ENCODE peak calls at places on chromosomes 1 and 21, in seven cellular contexts. D is GM12865; P is pancreas; J is astrocyte; A is fibroblast of pulmonary artery; Y is CD8-positive, alpha-beta T cell; V is GM23338. F is an unnamed sample.

GRCh38 chr1:32972814-32973428 is 8.3 kb upstream of the RNF19B start:
- DNase-seq in D (no peak), P (peak), J (peak), A (peak), Y (no peak), V (peak), F (no peak)

GRCh38 chr1:75172556-75172955 is 38.4 kb downstream of the LHX8 start:
- DNase-seq in D (no peak), P (no peak), J (no peak), A (no peak), Y (no peak), V (no peak), F (no peak)

GRCh38 chr1:239815074-239815473 is 276.6 kb upstream of the FMN2 start:
- DNase-seq in D (no peak), P (no peak), J (no peak), A (no peak), Y (no peak), V (no peak), F (no peak)

GRCh38 chr1:8870118-8870517 is 8.4 kb downstream of the ENO1 start:
- DNase-seq in D (no peak), P (no peak), J (no peak), A (no peak), Y (no peak), V (no peak), F (no peak)

GRCh38 chr1:21337931-21338567 is 47.8 kb upstream of the ECE1 start:
- DNase-seq in D (no peak), P (peak), J (peak), A (peak), Y (no peak), V (no peak), F (no peak)

GRCh38 chr1:15341634-15342375 is 67.9 kb upstream of the EFHD2 start:
- DNase-seq in D (peak), P (no peak), J (peak), A (peak), Y (no peak), V (no peak), F (no peak)

GRCh38 chr21:25029580-25029979 is 577.7 kb downstream of the MRPL39 start:
- DNase-seq in D (peak), P (no peak), J (no peak), A (no peak), Y (no peak), V (no peak), F (no peak)

GRCh38 chr21:36237441-36237840 is 80.8 kb downstream of the DOP1B start:
- DNase-seq in D (no peak), P (no peak), J (no peak), A (no peak), Y (no peak), V (no peak), F (peak)

GRCh38 chr21:33059319-33059894 is 10.5 kb upstream of the OLIG1 start:
- DNase-seq in D (peak), P (no peak), J (no peak), A (no peak), Y (no peak), V (no peak), F (no peak)

GRCh38 chr1:6519491-6519934 is 28.0 kb upstream of the PLEKHG5 start:
- DNase-seq in D (no peak), P (no peak), J (peak), A (no peak), Y (no peak), V (no peak), F (no peak)

GRCh38 chr1:54542120-54542961 is 5.7 kb upstream of the ACOT11 start:
- DNase-seq in D (peak), P (peak), J (peak), A (peak), Y (peak), V (peak), F (peak)

GRCh38 chr1:7886346-7886745 is 33.5 kb upstream of the UTS2 start:
- DNase-seq in D (no peak), P (no peak), J (peak), A (peak), Y (no peak), V (no peak), F (peak)

GRCh38 chr1:186155594-186155993 is 219.5 kb downstream of the TPR start:
- DNase-seq in D (peak), P (no peak), J (peak), A (peak), Y (no peak), V (peak), F (peak)

GRCh38 chr21:45516671-45517151 is 25.5 kb downstream of the SLC19A1 start:
- DNase-seq in D (no peak), P (peak), J (no peak), A (no peak), Y (no peak), V (no peak), F (no peak)

GRCh38 chr1:115192200-115192767 is 103.0 kb upstream of the TSPAN2 start:
- DNase-seq in D (no peak), P (no peak), J (no peak), A (no peak), Y (no peak), V (no peak), F (no peak)

GRCh38 chr21:22889445-22889844 is 1891.2 kb downstream of the NCAM2 start:
- DNase-seq in D (no peak), P (no peak), J (no peak), A (no peak), Y (no peak), V (no peak), F (no peak)

GRCh38 chr1:216499581-216500272 is 76.5 kb upstream of the USH2A start:
- DNase-seq in D (no peak), P (no peak), J (no peak), A (no peak), Y (no peak), V (no peak), F (no peak)

GRCh38 chr1:53126495-53126894 is 15.9 kb downstream of the SLC1A7 start:
- DNase-seq in D (no peak), P (no peak), J (no peak), A (no peak), Y (no peak), V (no peak), F (no peak)

GRCh38 chr1:9657521-9658032 is 6.0 kb downstream of the PIK3CD start:
- DNase-seq in D (peak), P (no peak), J (no peak), A (no peak), Y (no peak), V (peak), F (no peak)

GRCh38 chr21:42009831-42010506 is at the start of gene ZBTB21:
- DNase-seq in D (peak), P (peak), J (peak), A (peak), Y (peak), V (peak), F (peak)

GRCh38 chr1:226972931-226973330 is 32.8 kb downstream of the COQ8A start:
- DNase-seq in D (no peak), P (no peak), J (no peak), A (no peak), Y (no peak), V (no peak), F (no peak)

GRCh38 chr1:240188139-240188538 is 96.5 kb downstream of the FMN2 start:
- DNase-seq in D (no peak), P (no peak), J (no peak), A (no peak), Y (no peak), V (no peak), F (no peak)

GRCh38 chr1:32893198-32894018 is 7.1 kb downstream of the HPCA start:
- DNase-seq in D (no peak), P (peak), J (peak), A (peak), Y (no peak), V (peak), F (no peak)

GRCh38 chr21:42731264-42732032 is 78.0 kb downstream of the PDE9A start:
- DNase-seq in D (no peak), P (peak), J (no peak), A (no peak), Y (no peak), V (no peak), F (no peak)

GRCh38 chr1:209839875-209840491 is 12.2 kb downstream of the UTP25 start:
- DNase-seq in D (no peak), P (no peak), J (peak), A (peak), Y (no peak), V (no peak), F (peak)

GRCh38 chr1:201511925-201512539 is 5.1 kb upstream of the CSRP1 start:
- DNase-seq in D (peak), P (peak), J (no peak), A (no peak), Y (no peak), V (peak), F (no peak)

GRCh38 chr1:159866905-159867304 is 4.4 kb upstream of the VSIG8 start:
- DNase-seq in D (no peak), P (no peak), J (no peak), A (no peak), Y (no peak), V (no peak), F (no peak)

GRCh38 chr1:197144570-197145325 is 1.7 kb downstream of the ASPM start:
- DNase-seq in D (no peak), P (no peak), J (peak), A (no peak), Y (no peak), V (no peak), F (no peak)

GRCh38 chr1:1255627-1256026 is 9.1 kb upstream of the C1QTNF12 start:
- DNase-seq in D (no peak), P (no peak), J (no peak), A (no peak), Y (no peak), V (no peak), F (no peak)

GRCh38 chr1:21572141-21572540 is 62.9 kb downstream of the ALPL start:
- DNase-seq in D (no peak), P (no peak), J (no peak), A (no peak), Y (no peak), V (no peak), F (no peak)

GRCh38 chr1:24369199-24369598 is 44.4 kb downstream of the STPG1 start:
- DNase-seq in D (no peak), P (no peak), J (no peak), A (peak), Y (no peak), V (no peak), F (no peak)

GRCh38 chr1:225508538-225509375 is 80.9 kb upstream of the LBR start:
- DNase-seq in D (no peak), P (no peak), J (peak), A (peak), Y (no peak), V (peak), F (peak)

GRCh38 chr1:150383629-150384318 is 19.8 kb downstream of the RPRD2 start:
- DNase-seq in D (no peak), P (no peak), J (no peak), A (no peak), Y (no peak), V (no peak), F (no peak)

GRCh38 chr1:178093958-178094751 is at the start of gene RASAL2:
- DNase-seq in D (peak), P (peak), J (peak), A (peak), Y (no peak), V (peak), F (peak)
- TF ChIP-seq CTCF in D (no peak), P (no peak), J (no peak), A (peak), Y (no peak), V (no peak), F (peak)

GRCh38 chr1:61079276-61079897 is 3.0 kb upstream of the NFIA start:
- DNase-seq in D (no peak), P (peak), J (no peak), A (no peak), Y (no peak), V (peak), F (no peak)

GRCh38 chr1:61080408-61081134 is 1.8 kb upstream of the NFIA start:
- DNase-seq in D (no peak), P (no peak), J (no peak), A (no peak), Y (no peak), V (peak), F (no peak)

GRCh38 chr1:61081135-61081636 is 1.2 kb upstream of the NFIA start:
- DNase-seq in D (no peak), P (no peak), J (no peak), A (no peak), Y (no peak), V (peak), F (no peak)

GRCh38 chr1:61078611-61079010 is 3.8 kb upstream of the NFIA start:
- DNase-seq in D (no peak), P (no peak), J (no peak), A (no peak), Y (no peak), V (peak), F (no peak)

DNA sequence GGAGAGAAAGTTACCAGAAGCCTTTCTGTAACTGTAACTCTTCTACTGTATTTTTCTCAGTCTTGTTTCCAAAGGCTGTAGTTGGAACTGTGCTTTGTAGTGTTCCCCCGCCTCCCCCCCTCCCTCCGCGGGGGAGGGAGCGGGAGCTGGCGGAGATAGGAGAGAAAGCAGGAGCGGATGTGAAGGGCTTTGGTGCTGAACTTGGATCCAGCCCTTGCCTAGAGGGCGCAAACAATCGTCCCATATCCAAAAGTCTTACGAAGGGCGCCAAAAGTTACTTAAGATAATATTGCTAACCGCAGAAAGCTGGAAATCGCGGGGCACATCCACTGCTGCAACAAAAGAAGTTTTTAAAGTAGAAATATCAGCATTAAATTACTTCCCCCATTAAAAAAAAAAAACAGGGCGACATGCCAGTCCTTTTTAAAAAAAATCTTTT is 2.4 kb upstream of the NFIA start:
- DNase-seq in D (no peak), P (peak), J (peak), A (peak), Y (no peak), V (peak), F (no peak)
- TF ChIP-seq CTCF in D (no peak), P (no peak), J (peak), A (peak), Y (no peak), V (peak), F (peak)

GRCh38 chr1:100134872-100135271 is 1.9 kb downstream of the TRMT13 start:
- DNase-seq in D (peak), P (no peak), J (no peak), A (peak), Y (no peak), V (no peak), F (no peak)
- TF ChIP-seq CTCF in D (peak), P (no peak), J (no peak), A (no peak), Y (no peak), V (no peak), F (peak)

DNA sequence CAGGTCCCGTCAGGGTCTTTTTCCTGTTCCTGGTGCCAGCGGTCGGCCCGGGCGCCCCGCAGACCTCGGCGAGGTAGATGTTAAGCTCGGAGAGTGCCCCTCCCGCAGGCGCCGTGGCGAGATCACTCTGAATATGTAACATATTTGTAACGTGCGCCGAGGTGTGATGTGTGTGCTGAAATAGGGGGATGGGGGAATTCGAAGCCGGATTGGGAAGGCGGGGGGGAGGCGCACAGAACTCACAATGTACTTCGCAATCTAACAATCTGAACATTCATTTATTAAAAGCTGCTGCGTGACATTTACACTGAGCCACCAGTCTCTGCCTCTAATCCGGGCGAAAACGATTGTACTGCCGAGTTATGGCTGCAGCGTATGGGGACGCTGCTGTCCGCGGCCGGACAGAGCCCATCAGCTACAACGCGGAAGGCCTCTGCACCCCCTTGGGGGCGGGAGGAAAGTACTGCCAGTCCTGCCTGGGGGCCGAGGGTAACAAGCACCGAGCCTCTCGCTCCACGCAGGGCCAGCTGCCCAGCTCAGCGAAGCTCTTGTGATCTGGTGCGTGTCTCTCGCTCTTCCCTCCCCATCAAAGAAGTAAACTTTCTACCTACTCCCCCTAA is 8.3 kb upstream of the BARHL2 start:
- DNase-seq in D (no peak), P (no peak), J (no peak), A (no peak), Y (no peak), V (peak), F (no peak)
- TF ChIP-seq CTCF in D (no peak), P (no peak), J (no peak), A (no peak), Y (no peak), V (no peak), F (no peak)

GRCh38 chr1:94532077-94532476 is 9.5 kb downstream of the F3 start:
- DNase-seq in D (no peak), P (no peak), J (no peak), A (no peak), Y (no peak), V (no peak), F (no peak)
- TF ChIP-seq CTCF in D (no peak), P (no peak), J (no peak), A (peak), Y (no peak), V (no peak), F (peak)